ENCODE peak calls at places on chromosome 9, in eight cellular contexts. R is psoas muscle; K is upper lobe of right lung; O is effector memory CD8-positive, alpha-beta T cell; X is stimulated activated CD8-positive, alpha-beta memory T cell treated with anti-CD3 and anti-CD28 coated beads, Interleukin-7, amount 100 ng/mL, for 24 hours; V is H4; Z is MV-4-11; B is astrocyte. H is an unnamed sample.

GRCh38 chr9:121121582-121122087 is 46.9 kb downstream of the CNTRL start:
- DNase-seq in R (peak; percentile 98), V (peak; percentile 96), X (peak; percentile 94), O (peak; percentile 93), K (peak; percentile 98), B (peak; percentile 93), Z (peak; percentile 99), H (peak; percentile 97)

GRCh38 chr9:133768371-133768858 is 30.3 kb upstream of the SARDH start:
- DNase-seq in Z (no peak), X (no peak), K (peak; percentile 54), O (no peak), B (no peak), V (no peak), R (peak; percentile 2), H (no peak)

GRCh38 chr9:123138156-123138555 is 104.7 kb downstream of the GPR21 start:
- DNase-seq in R (no peak), Z (no peak), V (no peak), X (no peak), B (no peak), O (no peak), K (no peak), H (no peak)

GRCh38 chr9:113590991-113591898 is 127.7 kb downstream of the RGS3 start:
- DNase-seq in O (peak; percentile 35), R (peak; percentile 81), V (peak; percentile 59), K (peak; percentile 79), B (no peak), Z (peak; percentile 66), X (peak; percentile 54), H (peak; percentile 81)

GRCh38 chr9:111962021-111962420 is 65.4 kb downstream of the UGCG start:
- DNase-seq in O (no peak), B (no peak), Z (no peak), R (no peak), X (no peak), K (no peak), V (no peak), H (no peak)

GRCh38 chr9:117021881-117022280 is 334.8 kb downstream of the TRIM32 start:
- DNase-seq in V (no peak), X (no peak), B (no peak), R (no peak), O (no peak), K (no peak), Z (no peak), H (no peak)

GRCh38 chr9:106893088-106893487 is 30.1 kb downstream of the ZNF462 start:
- DNase-seq in X (no peak), R (no peak), V (peak; percentile 42), K (no peak), B (peak; percentile 72), O (no peak), Z (peak; percentile 81), H (no peak)

GRCh38 chr9:93893899-93894690 is 61.1 kb downstream of the BARX1 start:
- DNase-seq in O (no peak), X (no peak), V (no peak), R (peak; percentile 2), K (no peak), B (no peak), Z (no peak), H (no peak)

GRCh38 chr9:88537743-88538055 is 2.7 kb downstream of the NXNL2 start:
- DNase-seq in Z (peak; percentile 99), K (no peak), O (no peak), V (peak; percentile 85), X (no peak), R (peak; percentile 28), B (peak; percentile 72), H (peak; percentile 30)

GRCh38 chr9:124359426-124359825 is 55.8 kb downstream of the PSMB7 start:
- DNase-seq in X (no peak), B (no peak), Z (no peak), K (no peak), O (no peak), R (no peak), V (no peak), H (no peak)

GRCh38 chr9:20478780-20479179 is 143.5 kb downstream of the MLLT3 start:
- DNase-seq in Z (no peak), R (no peak), K (no peak), O (no peak), X (no peak), V (no peak), B (no peak), H (no peak)

GRCh38 chr9:108478871-108479332 is 376.9 kb downstream of the ACTL7B start:
- DNase-seq in R (no peak), Z (peak; percentile 84), X (no peak), K (no peak), B (peak; percentile 88), V (peak; percentile 37), O (no peak), H (no peak)